ENCODE peak calls at places on chromosomes 12 and 14, in five cellular contexts. T, P, Q, X and L are unnamed samples. For H3K27me3, the result is how much of the 10 kb centered on the place peaks cover.

GRCh38 chr12:123655420-123655819 is 15.5 kb upstream of the TCTN2 start:
- DNase-seq in X (peak), Q (no peak), P (no peak), T (no peak), L (no peak)

GRCh38 chr14:104876251-104876699 is 11.2 kb downstream of the CEP170B start:
- DNase-seq in X (no peak), Q (peak), T (peak), P (peak), L (no peak)

GRCh38 chr14:81245771-81246170 is 25.0 kb upstream of the GTF2A1 start:
- DNase-seq in T (no peak), Q (no peak), X (no peak), P (no peak), L (no peak)

GRCh38 chr12:110373962-110374611 is 29.4 kb downstream of the ANAPC7 start:
- DNase-seq in Q (no peak), P (no peak), X (no peak), T (no peak), L (no peak)

GRCh38 chr12:33180921-33181320 is 258.7 kb downstream of the SYT10 start:
- DNase-seq in P (no peak), Q (no peak), T (no peak), X (no peak), L (no peak)

GRCh38 chr12:15494329-15495046 is 172.2 kb downstream of the PTPRO start:
- DNase-seq in T (no peak), Q (no peak), X (no peak), P (no peak), L (no peak)

GRCh38 chr14:50559990-50560928 is at the start of gene ATL1:
- DNase-seq in T (peak), P (peak), Q (peak), X (peak), L (peak)

GRCh38 chr12:82687020-82687951 is 580 bp downstream of the TMTC2 start:
- DNase-seq in T (peak), P (peak), X (peak), Q (no peak), L (peak)

GRCh38 chr12:6570264-6570887 is 2.3 kb upstream of the NOP2 start:
- DNase-seq in Q (peak), P (peak), T (peak), X (peak), L (no peak)

GRCh38 chr12:11089246-11089645 is 2.9 kb downstream of the TAS2R43 start:
- DNase-seq in Q (no peak), X (no peak), P (no peak), T (no peak), L (no peak)

GRCh38 chr12:55940065-55940732 is 9.2 kb downstream of the DGKA start:
- DNase-seq in Q (peak), T (peak), P (peak), X (peak), L (peak)

DNA sequence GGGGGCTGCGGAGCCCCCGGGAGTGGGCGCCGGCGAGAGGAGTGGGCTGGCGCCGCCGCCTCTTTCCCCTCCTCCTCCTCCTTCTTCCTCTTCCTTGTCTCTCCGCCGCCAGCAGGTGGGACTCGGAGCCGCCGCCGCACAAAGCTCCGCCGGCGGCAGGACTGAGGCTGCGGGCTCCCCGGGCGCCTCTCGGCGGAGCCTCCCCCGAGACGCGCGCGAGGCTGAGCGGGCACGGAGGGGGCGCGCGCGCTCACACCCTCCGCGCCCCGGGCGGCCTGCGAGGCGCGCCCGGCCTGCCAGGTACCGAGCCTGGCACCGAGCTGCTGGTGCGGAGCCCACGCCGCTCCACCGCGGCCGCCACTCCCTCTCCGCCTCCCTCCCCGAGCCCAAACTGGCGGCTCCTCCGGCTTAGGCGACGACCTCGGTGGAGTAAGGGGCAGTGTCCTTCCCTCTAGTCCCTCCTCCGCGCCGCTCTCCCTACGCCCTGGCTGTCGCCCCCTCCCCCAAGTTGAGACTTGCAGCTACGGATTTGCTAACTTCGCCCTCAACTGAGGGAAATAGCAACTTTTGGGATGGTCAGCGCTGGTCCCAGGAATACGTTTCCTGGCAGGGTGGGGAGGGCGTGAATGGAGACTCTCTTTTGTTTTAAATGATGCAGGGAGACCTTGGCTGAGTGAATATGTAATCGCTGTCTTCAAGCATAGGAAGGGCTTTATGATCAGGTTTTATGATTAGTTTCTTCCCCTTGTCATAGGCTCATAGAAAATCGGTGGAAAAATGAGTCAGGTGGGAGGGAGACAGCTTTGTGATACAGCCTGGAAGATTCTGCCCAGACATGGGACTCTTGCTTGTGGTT is 199.5 kb upstream of the CAND1 start:
- DNase-seq in T (no peak), Q (peak), P (peak), X (peak), L (no peak)
- TF ChIP-seq CTCF in T (no peak), Q (no peak), P (peak), X (no peak), L (no peak)

GRCh38 chr14:73783107-73783727 is 68.4 kb upstream of the PTGR2 start:
- DNase-seq in X (no peak), Q (no peak), T (no peak), P (peak), L (no peak)
- H3K27me3 ChIP-seq in X (under half), Q (under half), T (under half), P (half or more), L (under half)

GRCh38 chr12:26734510-26735248 is 98.3 kb downstream of the ITPR2 start:
- DNase-seq in X (no peak), Q (no peak), T (no peak), P (no peak), L (no peak)

GRCh38 chr12:26737487-26738030 is 95.4 kb downstream of the ITPR2 start:
- DNase-seq in P (no peak), Q (no peak), T (no peak), X (no peak), L (no peak)

GRCh38 chr12:26735249-26735639 is 97.8 kb downstream of the ITPR2 start:
- DNase-seq in T (no peak), P (no peak), Q (no peak), X (no peak), L (no peak)

GRCh38 chr12:26740348-26740747 is 92.6 kb downstream of the ITPR2 start:
- DNase-seq in P (no peak), X (no peak), T (no peak), Q (no peak), L (no peak)

GRCh38 chr12:26736563-26737486 is 96.2 kb downstream of the ITPR2 start:
- DNase-seq in P (no peak), Q (no peak), X (no peak), T (no peak), L (no peak)
- H3K4me3 ChIP-seq in P (no peak), Q (no peak), X (no peak), T (no peak), L (no peak)

GRCh38 chr12:98725481-98726247 is 80.6 kb downstream of the APAF1 start:
- DNase-seq in P (peak), T (peak), Q (peak), X (no peak), L (no peak)
- TF ChIP-seq CTCF in P (peak), T (peak), Q (peak), X (no peak), L (no peak)

DNA sequence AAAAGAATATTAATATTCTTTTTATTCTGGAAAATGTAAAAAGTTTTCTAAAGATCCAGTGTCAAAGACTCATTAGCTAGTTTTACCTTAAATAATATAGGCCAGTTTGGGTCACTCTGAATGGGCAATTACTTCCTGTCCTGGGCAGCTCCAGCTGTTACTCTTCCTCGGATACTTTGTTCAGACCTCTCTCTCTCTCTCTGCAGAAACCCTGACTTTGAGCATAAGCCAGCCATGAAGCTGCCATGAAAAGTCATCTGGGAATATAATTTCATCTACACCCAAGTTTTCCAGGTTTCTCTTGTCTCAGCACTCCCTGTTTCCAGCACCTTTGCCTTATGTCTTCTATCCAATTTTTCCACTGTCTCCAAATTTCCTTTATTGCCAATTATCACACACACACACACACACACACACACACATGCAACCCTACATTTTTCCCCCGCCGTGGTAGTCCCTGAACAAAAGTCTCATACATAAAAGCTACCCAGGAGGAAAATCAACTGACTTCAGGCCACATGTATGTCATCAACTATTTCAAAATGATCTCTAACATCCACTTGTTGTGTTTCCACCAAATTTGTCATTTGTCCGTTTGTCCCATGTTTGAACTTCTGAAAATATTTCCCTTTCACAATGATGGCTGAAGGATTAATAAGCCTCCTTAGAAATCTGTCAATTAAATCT is 318.1 kb downstream of the SSPN start:
- DNase-seq in P (no peak), X (no peak), Q (no peak), T (no peak), L (no peak)
- H3K27me3 ChIP-seq in P (under half), X (under half), Q (under half), T (under half), L (under half)

GRCh38 chr12:54003625-54004024 is 3.7 kb downstream of the HOXC9 start:
- DNase-seq in P (no peak), Q (no peak), T (no peak), X (no peak), L (no peak)

GRCh38 chr12:54000774-54001114 is 783 bp downstream of the HOXC9 start:
- DNase-seq in P (no peak), Q (no peak), X (no peak), T (no peak), L (no peak)

GRCh38 chr12:54001283-54002187 is 1.6 kb downstream of the HOXC9 start:
- DNase-seq in Q (no peak), T (no peak), P (no peak), X (no peak), L (peak)

GRCh38 chr12:54002915-54003339 is 3.0 kb downstream of the HOXC9 start:
- DNase-seq in T (no peak), X (no peak), Q (no peak), P (no peak), L (no peak)

DNA sequence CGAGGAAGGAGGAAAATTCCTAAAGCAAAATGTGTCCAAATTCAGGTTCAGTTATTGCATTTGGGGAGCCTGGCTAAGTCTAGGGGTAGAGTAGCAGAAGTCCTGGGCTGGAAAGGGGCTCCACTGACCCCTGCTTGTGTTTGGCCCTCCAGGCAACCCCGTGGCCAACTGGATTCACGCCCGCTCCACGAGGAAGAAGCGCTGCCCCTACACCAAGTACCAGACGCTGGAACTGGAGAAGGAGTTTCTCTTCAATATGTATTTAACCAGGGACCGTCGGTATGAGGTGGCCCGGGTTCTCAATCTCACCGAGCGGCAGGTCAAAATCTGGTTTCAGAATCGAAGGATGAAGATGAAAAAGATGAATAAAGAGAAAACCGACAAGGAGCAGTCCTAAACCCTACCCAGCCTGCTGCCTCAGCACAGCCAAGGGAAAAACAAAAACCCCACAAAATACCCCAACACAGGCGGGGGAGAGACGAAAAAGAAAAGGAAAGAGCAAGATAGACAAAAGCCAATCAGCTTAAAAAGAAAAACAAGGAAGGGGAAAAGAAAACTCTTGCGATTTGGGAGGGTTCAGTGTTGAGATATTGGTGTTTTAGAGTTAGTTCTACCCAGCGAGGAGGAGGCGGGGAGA is 2.4 kb downstream of the HOXC9 start:
- DNase-seq in T (no peak), Q (no peak), P (no peak), X (no peak), L (peak)
- H3K4me3 ChIP-seq in T (no peak), Q (no peak), P (no peak), X (no peak), L (peak)

DNA sequence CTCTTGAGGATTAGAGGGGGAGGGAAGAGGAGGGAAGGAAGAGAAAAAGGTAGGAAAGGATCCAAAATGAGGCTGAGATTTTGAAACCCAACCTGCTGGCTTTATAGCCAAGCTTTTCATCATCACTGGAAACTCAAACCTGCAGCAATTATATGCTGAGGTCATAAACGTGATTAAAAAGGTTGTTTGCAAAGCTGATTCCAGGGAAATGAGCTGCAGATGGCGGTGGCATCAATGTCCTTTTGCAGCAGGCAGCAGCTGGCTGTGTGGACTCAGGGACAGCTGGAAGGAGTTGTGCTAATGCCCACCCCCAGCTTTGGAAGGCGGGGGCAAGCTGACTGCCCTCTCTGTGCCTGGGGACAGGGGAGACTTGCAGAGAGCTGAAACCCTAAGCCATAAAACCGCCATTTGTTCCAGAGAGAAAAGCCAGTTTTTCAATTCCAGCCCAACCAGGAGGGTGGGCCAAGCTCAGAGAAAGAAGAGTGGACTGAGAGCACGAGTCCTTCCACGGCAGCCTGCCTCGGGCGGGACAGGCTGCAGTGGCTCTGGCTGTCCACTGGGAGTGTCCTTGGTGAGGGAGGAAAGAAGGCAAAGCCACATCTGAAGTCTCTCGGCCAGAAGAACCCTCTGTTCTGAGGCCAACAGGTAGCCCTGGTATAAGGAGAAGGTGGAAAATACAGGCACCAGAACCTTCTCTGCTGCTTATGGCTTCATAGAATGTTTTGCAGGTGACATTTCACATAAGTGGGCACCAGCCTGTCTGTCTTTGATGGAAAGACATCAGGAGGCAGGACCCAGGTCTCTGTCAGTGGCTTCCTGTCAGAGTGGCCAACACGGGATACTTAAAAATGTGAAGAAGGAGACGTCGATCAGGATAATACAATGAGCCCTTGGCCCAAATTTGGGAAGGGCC is 90.7 kb downstream of the SINHCAF start:
- DNase-seq in T (peak), P (peak), X (peak), Q (peak), L (no peak)
- TF ChIP-seq CTCF in T (peak), P (peak), X (peak), Q (peak), L (peak)

GRCh38 chr12:26428420-26428819 is 233.0 kb downstream of the SSPN start:
- DNase-seq in X (no peak), Q (no peak), T (no peak), P (no peak), L (no peak)

GRCh38 chr12:26431211-26431610 is 235.8 kb downstream of the SSPN start:
- DNase-seq in T (no peak), Q (no peak), P (no peak), X (no peak), L (no peak)

GRCh38 chr12:26429070-26429691 is 233.8 kb downstream of the SSPN start:
- DNase-seq in T (no peak), X (no peak), Q (no peak), P (no peak), L (no peak)

GRCh38 chr12:26435005-26435404 is 239.6 kb downstream of the SSPN start:
- DNase-seq in T (no peak), Q (no peak), P (no peak), X (no peak), L (no peak)

DNA sequence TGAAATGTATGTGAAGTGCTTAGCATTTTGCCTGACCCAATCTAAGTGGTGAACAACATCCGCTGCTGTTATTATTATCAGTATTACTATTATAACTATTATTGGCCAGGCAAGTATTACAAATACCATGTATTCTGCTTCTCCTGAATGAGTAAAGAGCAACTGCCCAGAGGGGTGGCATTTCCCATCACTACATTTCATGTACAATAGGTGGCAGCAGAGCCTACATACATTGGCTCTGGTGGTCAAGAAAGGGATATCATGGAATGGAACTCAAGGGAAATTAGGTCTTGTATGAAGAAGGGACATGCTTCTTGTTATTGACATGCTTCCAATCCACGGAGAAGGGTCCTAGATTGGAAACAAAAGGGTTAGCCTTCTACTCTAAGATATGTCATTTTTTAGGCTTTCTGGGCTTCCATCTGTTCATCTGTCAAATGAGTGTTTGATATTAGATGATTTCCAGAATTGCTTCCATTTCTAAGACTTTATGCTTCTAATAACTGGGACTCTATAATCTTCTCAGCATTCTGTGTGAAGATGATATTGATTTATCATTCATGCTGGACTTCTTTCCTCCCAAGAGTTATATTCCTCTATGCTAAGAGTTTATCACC is 239.0 kb downstream of the SSPN start:
- DNase-seq in X (peak), T (peak), Q (peak), P (peak), L (no peak)
- H3K27me3 ChIP-seq in X (under half), T (under half), Q (under half), P (under half), L (under half)